ENCODE peak calls at places on chromosome 3, in eight cellular contexts. A is cardiac muscle cell, O is fibroblast of the aortic adventitia, S is fibroblast of lung, X is upper lobe of right lung, D is prostate gland, Q is gastrocnemius medialis, Z is transverse colon. J is an unnamed sample.

GRCh38 chr3:13069495-13069894 is 3.7 kb downstream of the IQSEC1 start:
- DNase-seq in Z (peak; percentile 37), A (no peak), S (no peak), D (no peak), Q (no peak), X (no peak), O (no peak), J (no peak)

GRCh38 chr3:17459470-17459993 is 282.9 kb downstream of the TBC1D5 start:
- DNase-seq in O (no peak), Q (no peak), X (no peak), S (no peak), Z (no peak), D (no peak), A (no peak), J (no peak)

GRCh38 chr3:110016235-110016634 is 678.9 kb upstream of the DPPA4 start:
- DNase-seq in X (no peak), Q (no peak), A (no peak), Z (no peak), S (no peak), D (no peak), O (peak; percentile 2), J (peak; percentile 44)

GRCh38 chr3:57917611-57918010 is 90.6 kb upstream of the FLNB start:
- DNase-seq in D (peak; percentile 20), S (peak; percentile 11), Q (no peak), Z (no peak), X (no peak), O (peak; percentile 10), A (no peak), J (peak; percentile 20)

GRCh38 chr3:133437391-133438093 is 37.7 kb downstream of the BFSP2 start:
- DNase-seq in S (peak; percentile 10), Z (no peak), O (peak; percentile 67), A (no peak), D (no peak), X (no peak), Q (no peak), J (peak; percentile 68)

GRCh38 chr3:29319262-29319661 is 38.4 kb downstream of the RBMS3 start:
- DNase-seq in S (no peak), Z (no peak), D (no peak), A (no peak), Q (no peak), O (no peak), X (no peak), J (no peak)

GRCh38 chr3:10421996-10422395 is 83.4 kb downstream of the ATP2B2 start:
- DNase-seq in Z (no peak), X (no peak), S (no peak), O (no peak), Q (no peak), A (no peak), D (no peak), J (no peak)

GRCh38 chr3:45957606-45958005 is 14.3 kb downstream of the CXCR6 start:
- DNase-seq in A (no peak), S (no peak), Q (no peak), Z (no peak), X (no peak), O (no peak), D (no peak), J (no peak)

GRCh38 chr3:25156526-25157075 is 271.5 kb upstream of the RARB start:
- DNase-seq in O (peak; percentile 49), Q (no peak), D (no peak), A (peak; percentile 72), X (no peak), S (peak; percentile 71), Z (no peak), J (peak; percentile 59)

GRCh38 chr3:117252208-117252607 is 542.6 kb downstream of the TUSC7 start:
- DNase-seq in S (no peak), Q (no peak), O (peak; percentile 4), X (no peak), Z (no peak), D (no peak), A (no peak), J (peak; percentile 35)

GRCh38 chr3:193708270-193708669 is 115.3 kb downstream of the OPA1 start:
- DNase-seq in S (no peak), A (peak; percentile 11), O (no peak), Q (no peak), Z (no peak), X (no peak), D (no peak), J (no peak)

GRCh38 chr3:94011208-94011842 is 17.1 kb downstream of the STX19 start:
- DNase-seq in D (no peak), S (no peak), O (no peak), X (no peak), Q (no peak), Z (no peak), A (no peak), J (no peak)

GRCh38 chr3:160003520-160004128 is 15.0 kb downstream of the IL12A start:
- DNase-seq in O (peak; percentile 47), X (peak; percentile 77), Q (peak; percentile 24), Z (peak; percentile 71), A (peak; percentile 58), S (peak; percentile 58), D (no peak), J (peak; percentile 69)

GRCh38 chr3:73781536-73781935 is 156.8 kb upstream of the PDZRN3 start:
- DNase-seq in D (no peak), Q (no peak), X (no peak), A (no peak), O (no peak), Z (no peak), S (no peak), J (no peak)

GRCh38 chr3:102443021-102443420 is 8.2 kb downstream of the ZPLD1 start:
- DNase-seq in S (peak; percentile 31), D (no peak), Z (no peak), Q (no peak), O (no peak), A (no peak), X (no peak), J (no peak)

GRCh38 chr3:170356596-170357175 is 829 bp upstream of the SKIL start:
- DNase-seq in O (peak; percentile 80), Q (peak; percentile 75), X (peak; percentile 94), D (peak; percentile 83), A (peak; percentile 94), Z (peak; percentile 89), S (peak; percentile 85), J (peak; percentile 83)

GRCh38 chr3:13722178-13722577 is 157.7 kb downstream of the WNT7A start:
- DNase-seq in X (no peak), O (no peak), Z (no peak), A (no peak), S (no peak), D (no peak), Q (no peak), J (no peak)

GRCh38 chr3:174440350-174440716 is 418.8 kb upstream of the NAALADL2 start:
- DNase-seq in O (peak; percentile 92), Z (peak; percentile 16), X (no peak), Q (no peak), S (peak; percentile 84), D (peak; percentile 17), A (peak; percentile 22), J (peak; percentile 82)

GRCh38 chr3:42500091-42500490 is 2.4 kb upstream of the VIPR1 start:
- DNase-seq in Q (no peak), Z (no peak), D (no peak), A (no peak), O (no peak), S (no peak), X (peak; percentile 27), J (no peak)

GRCh38 chr3:10164546-10165393 is at the start of gene IRAK2:
- DNase-seq in D (peak; percentile 72), X (peak; percentile 91), Q (peak; percentile 69), A (peak; percentile 78), Z (peak; percentile 80), S (peak; percentile 43), O (peak; percentile 48), J (peak; percentile 70)

GRCh38 chr3:124202754-124203153 is 210.8 kb upstream of the ROPN1 start:
- DNase-seq in X (no peak), O (peak; percentile 10), D (no peak), Q (peak; percentile 30), S (peak; percentile 24), Z (peak; percentile 11), A (peak; percentile 20), J (no peak)

GRCh38 chr3:190053919-190054672 is 66.6 kb downstream of the P3H2 start:
- DNase-seq in Z (no peak), D (no peak), A (no peak), Q (no peak), X (no peak), O (peak; percentile 73), S (peak; percentile 75), J (peak; percentile 86)

GRCh38 chr3:147120029-147120428 is 286.3 kb downstream of the ZIC4 start:
- DNase-seq in D (no peak), Z (no peak), O (peak; percentile 59), A (peak; percentile 3), S (peak; percentile 70), X (no peak), Q (no peak), J (peak; percentile 13)
- TF ChIP-seq CTCF in D (peak; percentile 11), Z (peak; percentile 29), O (peak; percentile 67), A (peak; percentile 48), S (peak; percentile 47), X (peak; percentile 27), Q (no peak), J (peak; percentile 51)

GRCh38 chr3:165753560-165753959 is 83.7 kb downstream of the BCHE start:
- DNase-seq in O (peak; percentile 74), Q (no peak), S (peak; percentile 13), Z (no peak), D (peak; percentile 41), A (no peak), X (no peak), J (peak; percentile 62)
- H3K4me3 ChIP-seq in O (no peak overlapping the region), Q (no peak overlapping the region), S (no peak overlapping the region), Z (no peak overlapping the region), D (no peak overlapping the region), A (no peak overlapping the region), X (no peak overlapping the region), J (no peak overlapping the region)

DNA sequence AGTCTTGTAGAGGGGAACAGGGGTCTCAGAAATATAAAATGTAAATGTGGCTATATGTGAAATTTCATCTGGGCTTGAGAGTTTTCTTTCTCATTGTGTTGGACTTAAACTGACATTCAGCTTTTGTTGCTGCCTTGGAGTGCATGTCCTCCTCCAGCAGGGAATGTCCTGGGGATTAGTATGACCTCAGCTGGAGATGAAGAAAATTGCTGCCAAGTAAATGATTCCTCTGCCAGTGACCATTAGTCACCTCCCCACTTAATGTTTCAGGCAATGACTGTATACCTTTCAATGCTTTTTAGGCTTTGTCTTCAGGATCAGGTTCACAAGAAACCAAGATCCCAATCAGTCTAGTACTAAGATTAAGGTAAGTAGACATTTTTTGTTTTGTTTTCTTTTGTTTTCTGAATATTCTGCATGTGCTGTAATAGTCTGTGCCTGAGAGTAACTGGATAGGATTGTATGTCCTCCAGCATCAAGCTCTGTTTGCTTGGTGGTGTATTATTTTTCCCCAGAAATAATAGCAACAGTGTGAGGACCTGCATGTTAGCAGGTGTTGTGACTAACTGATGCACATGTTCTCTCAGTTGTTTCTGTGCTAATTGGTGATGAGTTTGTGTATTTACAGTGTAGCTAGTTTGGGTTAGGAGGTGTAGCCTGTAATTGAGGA is 18.1 kb upstream of the SLC22A13 start:
- DNase-seq in X (no peak), S (peak; percentile 88), O (peak; percentile 93), D (no peak), A (peak; percentile 1), Z (no peak), Q (peak; percentile 34), J (peak; percentile 86)
- TF ChIP-seq CTCF in X (peak; percentile 6), S (peak; percentile 21), O (peak; percentile 52), D (no peak), A (peak; percentile 49), Z (no peak), Q (no peak), J (peak; percentile 32)

DNA sequence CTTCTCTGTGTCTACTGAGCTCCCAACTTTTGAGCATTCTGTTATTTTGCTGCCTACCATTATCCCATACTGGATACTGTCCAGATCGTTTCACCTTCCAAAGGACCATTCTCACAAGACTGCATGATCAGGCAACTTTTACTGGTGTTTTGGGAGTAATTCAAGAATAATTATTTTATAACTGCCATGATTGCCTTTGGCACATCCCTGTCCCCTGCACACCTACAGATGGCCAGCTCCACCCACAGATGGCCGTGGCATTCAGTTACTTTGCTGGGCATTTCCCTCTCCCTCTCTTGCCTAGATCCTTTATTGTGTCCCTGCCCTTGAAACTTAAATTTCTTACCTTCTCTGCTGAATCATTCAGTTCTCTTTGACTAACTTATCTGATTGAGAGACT is 263.9 kb downstream of the DIPK2A start:
- DNase-seq in A (no peak), Q (no peak), S (no peak), D (no peak), X (no peak), O (no peak), Z (no peak), J (no peak)
- H3K4me3 ChIP-seq in A (no peak overlapping the region), Q (no peak overlapping the region), S (no peak overlapping the region), D (no peak overlapping the region), X (no peak overlapping the region), O (no peak overlapping the region), Z (no peak overlapping the region), J (no peak overlapping the region)